ENCODE peak calls at places on chromosomes 2 and 18, in eight cellular contexts. One of them, this sample, is unnamed.

GRCh38 chr2:43399515-43400245 is 173.3 kb upstream of the ZFP36L2 start:
- DNase-seq in transverse colon: no peak
- DNase-seq in A549: no peak
- DNase-seq in K562: no peak
- DNase-seq in ovary: no peak
- DNase-seq in tibial nerve: no peak
- DNase-seq in SK-N-SH: peak; percentile 16
- DNase-seq in stomach: no peak
- DNase-seq in this sample: no peak

GRCh38 chr2:107062173-107062572 is 176.2 kb upstream of the ST6GAL2 start:
- DNase-seq in transverse colon: peak; percentile 69
- DNase-seq in A549: no peak
- DNase-seq in K562: no peak
- DNase-seq in ovary: no peak
- DNase-seq in tibial nerve: no peak
- DNase-seq in SK-N-SH: no peak
- DNase-seq in stomach: no peak
- DNase-seq in this sample: no peak

GRCh38 chr2:70607121-70607551 is 53.5 kb upstream of the TGFA start:
- DNase-seq in transverse colon: no peak
- DNase-seq in A549: no peak
- DNase-seq in K562: peak; percentile 2
- DNase-seq in ovary: no peak
- DNase-seq in tibial nerve: no peak
- DNase-seq in SK-N-SH: no peak
- DNase-seq in stomach: no peak
- DNase-seq in this sample: no peak

GRCh38 chr2:30113617-30114293 is 33.1 kb upstream of the YPEL5 start:
- DNase-seq in transverse colon: no peak
- DNase-seq in A549: peak; percentile 43
- DNase-seq in K562: no peak
- DNase-seq in ovary: no peak
- DNase-seq in tibial nerve: peak; percentile 12
- DNase-seq in SK-N-SH: peak; percentile 34
- DNase-seq in stomach: no peak
- DNase-seq in this sample: no peak

GRCh38 chr2:26767894-26768487 is 3.9 kb downstream of the SLC35F6 start:
- DNase-seq in transverse colon: no peak
- DNase-seq in A549: no peak
- DNase-seq in K562: no peak
- DNase-seq in ovary: no peak
- DNase-seq in tibial nerve: no peak
- DNase-seq in SK-N-SH: peak; percentile 4
- DNase-seq in stomach: peak; percentile 61
- DNase-seq in this sample: no peak

GRCh38 chr2:215572341-215572848 is 136.5 kb upstream of the FN1 start:
- DNase-seq in transverse colon: no peak
- DNase-seq in A549: no peak
- DNase-seq in K562: no peak
- DNase-seq in ovary: no peak
- DNase-seq in tibial nerve: no peak
- DNase-seq in SK-N-SH: no peak
- DNase-seq in stomach: no peak
- DNase-seq in this sample: no peak

GRCh38 chr2:203569677-203570316 is 34.7 kb upstream of the RAPH1 start:
- DNase-seq in transverse colon: no peak
- DNase-seq in A549: no peak
- DNase-seq in K562: no peak
- DNase-seq in ovary: no peak
- DNase-seq in tibial nerve: no peak
- DNase-seq in SK-N-SH: no peak
- DNase-seq in stomach: no peak
- DNase-seq in this sample: no peak

GRCh38 chr2:109005686-109006204 is 16.7 kb upstream of the EDAR start:
- DNase-seq in transverse colon: no peak
- DNase-seq in A549: no peak
- DNase-seq in K562: peak; percentile 60
- DNase-seq in ovary: no peak
- DNase-seq in tibial nerve: no peak
- DNase-seq in SK-N-SH: no peak
- DNase-seq in stomach: no peak
- DNase-seq in this sample: no peak

GRCh38 chr2:154537845-154538244 is 160.7 kb upstream of the KCNJ3 start:
- DNase-seq in transverse colon: no peak
- DNase-seq in A549: no peak
- DNase-seq in K562: no peak
- DNase-seq in ovary: no peak
- DNase-seq in tibial nerve: no peak
- DNase-seq in SK-N-SH: no peak
- DNase-seq in stomach: no peak
- DNase-seq in this sample: no peak

GRCh38 chr2:231514951-231515297 is 15.3 kb downstream of the NMUR1 start:
- DNase-seq in transverse colon: no peak
- DNase-seq in A549: no peak
- DNase-seq in K562: no peak
- DNase-seq in ovary: no peak
- DNase-seq in tibial nerve: no peak
- DNase-seq in SK-N-SH: no peak
- DNase-seq in stomach: no peak
- DNase-seq in this sample: no peak

GRCh38 chr18:9869713-9870430 is 15.9 kb upstream of the TXNDC2 start:
- DNase-seq in transverse colon: peak; percentile 28
- DNase-seq in A549: peak; percentile 43
- DNase-seq in K562: peak; percentile 84
- DNase-seq in ovary: peak; percentile 60
- DNase-seq in tibial nerve: no peak
- DNase-seq in SK-N-SH: peak; percentile 25
- DNase-seq in stomach: no peak
- DNase-seq in this sample: no peak

GRCh38 chr2:144511945-144512344 is 8.0 kb downstream of the ZEB2 start:
- DNase-seq in transverse colon: no peak
- DNase-seq in A549: no peak
- DNase-seq in K562: no peak
- DNase-seq in ovary: no peak
- DNase-seq in tibial nerve: no peak
- DNase-seq in SK-N-SH: no peak
- DNase-seq in stomach: no peak
- DNase-seq in this sample: no peak

GRCh38 chr2:241796209-241796608 is 12.8 kb upstream of the NEU4 start:
- DNase-seq in transverse colon: no peak
- DNase-seq in A549: no peak
- DNase-seq in K562: no peak
- DNase-seq in ovary: no peak
- DNase-seq in tibial nerve: no peak
- DNase-seq in SK-N-SH: no peak
- DNase-seq in stomach: no peak
- DNase-seq in this sample: no peak

GRCh38 chr2:144596074-144596871 is 76.4 kb upstream of the ZEB2 start:
- DNase-seq in transverse colon: no peak
- DNase-seq in A549: peak; percentile 13
- DNase-seq in K562: no peak
- DNase-seq in ovary: no peak
- DNase-seq in tibial nerve: no peak
- DNase-seq in SK-N-SH: peak; percentile 12
- DNase-seq in stomach: no peak
- DNase-seq in this sample: no peak

GRCh38 chr18:50879302-50880107 is 587 bp downstream of the ME2 start:
- DNase-seq in transverse colon: peak; percentile 41
- DNase-seq in A549: no peak
- DNase-seq in K562: peak; percentile 5
- DNase-seq in ovary: no peak
- DNase-seq in tibial nerve: peak; percentile 22
- DNase-seq in SK-N-SH: no peak
- DNase-seq in stomach: peak; percentile 43
- DNase-seq in this sample: peak; percentile 42

GRCh38 chr18:60599995-60600394 is 227.4 kb upstream of the MC4R start:
- DNase-seq in transverse colon: no peak
- DNase-seq in A549: no peak
- DNase-seq in K562: no peak
- DNase-seq in ovary: no peak
- DNase-seq in tibial nerve: no peak
- DNase-seq in SK-N-SH: no peak
- DNase-seq in stomach: no peak
- DNase-seq in this sample: no peak

GRCh38 chr2:54599914-54600313 is 123.5 kb upstream of the EML6 start:
- DNase-seq in transverse colon: peak; percentile 63
- DNase-seq in A549: no peak
- DNase-seq in K562: peak; percentile 77
- DNase-seq in ovary: no peak
- DNase-seq in tibial nerve: peak; percentile 32
- DNase-seq in SK-N-SH: no peak
- DNase-seq in stomach: peak; percentile 75
- DNase-seq in this sample: no peak

GRCh38 chr2:234739061-234739460 is 212.8 kb upstream of the SH3BP4 start:
- DNase-seq in transverse colon: no peak
- DNase-seq in A549: no peak
- DNase-seq in K562: no peak
- DNase-seq in ovary: no peak
- DNase-seq in tibial nerve: no peak
- DNase-seq in SK-N-SH: no peak
- DNase-seq in stomach: no peak
- DNase-seq in this sample: no peak

GRCh38 chr2:24852431-24853020 is 59.3 kb downstream of the CENPO start:
- DNase-seq in transverse colon: no peak
- DNase-seq in A549: no peak
- DNase-seq in K562: no peak
- DNase-seq in ovary: no peak
- DNase-seq in tibial nerve: no peak
- DNase-seq in SK-N-SH: no peak
- DNase-seq in stomach: no peak
- DNase-seq in this sample: peak; percentile 77

GRCh38 chr2:8303322-8303832 is 378.5 kb upstream of the ID2 start:
- DNase-seq in transverse colon: peak; percentile 81
- DNase-seq in A549: no peak
- DNase-seq in K562: no peak
- DNase-seq in ovary: no peak
- DNase-seq in tibial nerve: peak; percentile 66
- DNase-seq in SK-N-SH: no peak
- DNase-seq in stomach: peak; percentile 60
- DNase-seq in this sample: peak; percentile 76

GRCh38 chr18:79502785-79503184 is 107.1 kb downstream of the NFATC1 start:
- DNase-seq in transverse colon: no peak
- DNase-seq in A549: no peak
- DNase-seq in K562: peak; percentile 8
- DNase-seq in ovary: no peak
- DNase-seq in tibial nerve: no peak
- DNase-seq in SK-N-SH: no peak
- DNase-seq in stomach: no peak
- DNase-seq in this sample: no peak

GRCh38 chr2:160632576-160632975 is 139.0 kb upstream of the RBMS1 start:
- DNase-seq in transverse colon: no peak
- DNase-seq in A549: no peak
- DNase-seq in K562: no peak
- DNase-seq in ovary: no peak
- DNase-seq in tibial nerve: no peak
- DNase-seq in SK-N-SH: no peak
- DNase-seq in stomach: no peak
- DNase-seq in this sample: no peak

GRCh38 chr2:216259081-216259480 is 113.2 kb downstream of the MARCHF4 start:
- DNase-seq in transverse colon: no peak
- DNase-seq in A549: no peak
- DNase-seq in K562: no peak
- DNase-seq in ovary: no peak
- DNase-seq in tibial nerve: no peak
- DNase-seq in SK-N-SH: peak; percentile 25
- DNase-seq in stomach: no peak
- DNase-seq in this sample: peak; percentile 45

GRCh38 chr2:222895143-222895542 is 34.3 kb downstream of the ACSL3 start:
- DNase-seq in transverse colon: no peak
- DNase-seq in A549: no peak
- DNase-seq in K562: no peak
- DNase-seq in ovary: no peak
- DNase-seq in tibial nerve: no peak
- DNase-seq in SK-N-SH: no peak
- DNase-seq in stomach: no peak
- DNase-seq in this sample: no peak

GRCh38 chr2:105410554-105410953 is 11.7 kb upstream of the FHL2 start:
- DNase-seq in transverse colon: no peak
- DNase-seq in A549: no peak
- DNase-seq in K562: no peak
- DNase-seq in ovary: no peak
- DNase-seq in tibial nerve: no peak
- DNase-seq in SK-N-SH: no peak
- DNase-seq in stomach: no peak
- DNase-seq in this sample: no peak

GRCh38 chr2:228593992-228594391 is 412.5 kb upstream of the SPHKAP start:
- DNase-seq in transverse colon: no peak
- DNase-seq in A549: no peak
- DNase-seq in K562: no peak
- DNase-seq in ovary: no peak
- DNase-seq in tibial nerve: no peak
- DNase-seq in SK-N-SH: no peak
- DNase-seq in stomach: no peak
- DNase-seq in this sample: no peak
- H3K27ac ChIP-seq in transverse colon: peak overlapping the region; percentile 33
- H3K27ac ChIP-seq in A549: no peak overlapping the region
- H3K27ac ChIP-seq in K562: no peak overlapping the region
- H3K27ac ChIP-seq in ovary: no peak overlapping the region
- H3K27ac ChIP-seq in tibial nerve: no peak overlapping the region
- H3K27ac ChIP-seq in SK-N-SH: no peak overlapping the region
- H3K27ac ChIP-seq in stomach: no peak overlapping the region
- H3K27ac ChIP-seq in this sample: no peak overlapping the region

DNA sequence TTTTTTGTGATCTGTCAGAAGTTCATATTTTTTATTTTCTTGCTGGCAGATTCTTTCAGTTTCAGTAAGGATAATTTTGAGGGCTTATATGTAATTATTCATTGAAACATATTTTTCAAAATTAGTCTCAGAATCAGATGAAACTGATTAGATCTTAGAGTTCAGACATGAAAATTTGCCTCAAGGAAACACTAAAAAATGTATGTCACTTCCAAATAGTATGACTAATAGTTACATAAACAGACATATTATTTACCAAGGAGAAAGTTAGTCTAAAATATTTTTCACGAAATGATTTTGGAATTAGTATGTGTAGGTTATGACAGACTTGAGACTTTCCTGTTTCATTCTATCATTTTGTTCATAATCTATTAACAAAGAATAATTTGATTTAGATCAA is 628.6 kb downstream of the CCDC85A start:
- DNase-seq in transverse colon: no peak
- DNase-seq in A549: no peak
- DNase-seq in K562: no peak
- DNase-seq in ovary: no peak
- DNase-seq in tibial nerve: no peak
- DNase-seq in SK-N-SH: no peak
- DNase-seq in stomach: no peak
- DNase-seq in this sample: no peak
- TF ChIP-seq EP300 in transverse colon: no peak
- TF ChIP-seq EP300 in A549: no peak
- TF ChIP-seq EP300 in K562: no peak
- TF ChIP-seq EP300 in ovary: no peak
- TF ChIP-seq EP300 in tibial nerve: no peak
- TF ChIP-seq EP300 in SK-N-SH: peak; percentile 75
- TF ChIP-seq EP300 in stomach: no peak
- TF ChIP-seq EP300 in this sample: no peak

GRCh38 chr2:152571035-152571766 is 146.1 kb downstream of the PRPF40A start:
- DNase-seq in transverse colon: no peak
- DNase-seq in A549: no peak
- DNase-seq in K562: no peak
- DNase-seq in ovary: no peak
- DNase-seq in tibial nerve: no peak
- DNase-seq in SK-N-SH: no peak
- DNase-seq in stomach: no peak
- DNase-seq in this sample: no peak
- H3K27ac ChIP-seq in transverse colon: no peak overlapping the region
- H3K27ac ChIP-seq in A549: no peak overlapping the region
- H3K27ac ChIP-seq in K562: no peak overlapping the region
- H3K27ac ChIP-seq in ovary: no peak overlapping the region
- H3K27ac ChIP-seq in tibial nerve: no peak overlapping the region
- H3K27ac ChIP-seq in SK-N-SH: no peak overlapping the region
- H3K27ac ChIP-seq in stomach: no peak overlapping the region
- H3K27ac ChIP-seq in this sample: peak overlapping the region; percentile 45

GRCh38 chr18:59180150-59180845 is 39.7 kb upstream of the GRP start:
- DNase-seq in transverse colon: no peak
- DNase-seq in A549: no peak
- DNase-seq in K562: no peak
- DNase-seq in ovary: no peak
- DNase-seq in tibial nerve: no peak
- DNase-seq in SK-N-SH: no peak
- DNase-seq in stomach: no peak
- DNase-seq in this sample: no peak
- TF ChIP-seq EP300 in transverse colon: no peak
- TF ChIP-seq EP300 in A549: no peak
- TF ChIP-seq EP300 in K562: no peak
- TF ChIP-seq EP300 in ovary: no peak
- TF ChIP-seq EP300 in tibial nerve: no peak
- TF ChIP-seq EP300 in SK-N-SH: peak; percentile 37
- TF ChIP-seq EP300 in stomach: no peak
- TF ChIP-seq EP300 in this sample: no peak